ENCODE peak calls at places on chromosomes 1 and 21, in eight cellular contexts. J, T, I, P, C, R, N and F are unnamed samples.

GRCh38 chr1:35463232-35463631 is 94.0 kb downstream of the KIAA0319L start:
- DNase-seq in J (no peak), T (no peak), I (no peak), P (no peak), C (no peak), R (no peak), N (no peak), F (no peak)

GRCh38 chr1:7223334-7224080 is 438.3 kb downstream of the CAMTA1 start:
- DNase-seq in J (peak), T (no peak), I (no peak), P (peak), C (no peak), R (no peak), N (no peak), F (no peak)

GRCh38 chr1:78079580-78079979 is 33.8 kb downstream of the GIPC2 start:
- DNase-seq in J (no peak), T (no peak), I (no peak), P (no peak), C (no peak), R (no peak), N (no peak), F (no peak)

GRCh38 chr1:82801151-82801550 is 1000.4 kb downstream of the ADGRL2 start:
- DNase-seq in J (no peak), T (no peak), I (no peak), P (no peak), C (no peak), R (no peak), N (no peak), F (no peak)

GRCh38 chr1:42793824-42794223 is 9.0 kb downstream of the TMEM269 start:
- DNase-seq in J (no peak), T (no peak), I (no peak), P (no peak), C (no peak), R (no peak), N (no peak), F (no peak)

GRCh38 chr1:110464340-110464739 is 13.4 kb downstream of the PROK1 start:
- DNase-seq in J (no peak), T (no peak), I (no peak), P (peak), C (no peak), R (no peak), N (no peak), F (no peak)

GRCh38 chr1:201916649-201917249 is 28.1 kb downstream of the SHISA4 start:
- DNase-seq in J (peak), T (peak), I (no peak), P (peak), C (peak), R (peak), N (peak), F (no peak)

GRCh38 chr1:57794078-57794477 is 370.2 kb upstream of the DAB1 start:
- DNase-seq in J (no peak), T (no peak), I (no peak), P (no peak), C (no peak), R (no peak), N (no peak), F (no peak)

GRCh38 chr1:30679201-30679975 is 44.0 kb downstream of the MATN1 start:
- DNase-seq in J (no peak), T (no peak), I (no peak), P (no peak), C (no peak), R (no peak), N (peak), F (no peak)

GRCh38 chr1:155137129-155137528 is 1.5 kb downstream of the SLC50A1 start:
- DNase-seq in J (no peak), T (no peak), I (no peak), P (no peak), C (no peak), R (no peak), N (no peak), F (no peak)

GRCh38 chr1:25675729-25676476 is 59.3 kb downstream of the MAN1C1 start:
- DNase-seq in J (no peak), T (no peak), I (peak), P (no peak), C (no peak), R (no peak), N (no peak), F (no peak)

GRCh38 chr21:17644186-17644585 is 31.5 kb upstream of the BTG3 start:
- DNase-seq in J (no peak), T (no peak), I (no peak), P (no peak), C (no peak), R (no peak), N (no peak), F (no peak)

GRCh38 chr21:44531606-44532128 is 8.3 kb downstream of the KRTAP10-1 start:
- DNase-seq in J (no peak), T (peak), I (no peak), P (no peak), C (peak), R (no peak), N (peak), F (peak)

GRCh38 chr1:116411784-116412479 is 38.9 kb downstream of the ATP1A1 start:
- DNase-seq in J (peak), T (no peak), I (no peak), P (no peak), C (no peak), R (no peak), N (no peak), F (no peak)

GRCh38 chr1:116407033-116407432 is 34.0 kb downstream of the ATP1A1 start:
- DNase-seq in J (no peak), T (no peak), I (no peak), P (no peak), C (no peak), R (no peak), N (no peak), F (no peak)

GRCh38 chr1:116409751-116410182 is 36.7 kb downstream of the ATP1A1 start:
- DNase-seq in J (no peak), T (no peak), I (no peak), P (no peak), C (no peak), R (peak), N (no peak), F (no peak)

GRCh38 chr1:116408193-116408592 is 35.1 kb downstream of the ATP1A1 start:
- DNase-seq in J (no peak), T (no peak), I (no peak), P (no peak), C (no peak), R (no peak), N (no peak), F (no peak)

GRCh38 chr1:116408803-116409720 is 36.0 kb downstream of the ATP1A1 start:
- DNase-seq in J (no peak), T (no peak), I (no peak), P (no peak), C (no peak), R (peak), N (no peak), F (no peak)
- H3K27ac ChIP-seq in J (no peak), T (peak), I (no peak), P (no peak), C (no peak), R (peak), N (no peak), F (no peak)

DNA sequence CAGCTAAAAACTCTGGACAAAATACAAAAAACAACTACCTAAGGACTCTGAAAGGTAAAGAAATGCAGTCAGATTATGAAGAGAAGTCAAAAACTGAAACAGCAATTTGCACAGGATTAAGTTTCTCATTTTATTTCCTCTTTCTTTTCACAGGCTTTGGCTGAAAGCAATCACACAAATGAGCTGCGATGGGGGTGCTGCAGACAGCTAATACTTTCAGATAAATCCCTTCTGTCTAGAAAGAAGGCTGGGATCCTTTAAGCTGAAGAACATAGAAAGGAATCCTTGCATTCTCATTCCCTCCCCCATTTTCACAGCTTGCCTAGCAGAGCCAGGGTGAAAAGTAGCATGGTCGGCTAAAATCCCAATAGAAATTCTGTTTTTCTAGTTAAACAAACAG is 32.0 kb upstream of the PRDX6 start:
- DNase-seq in J (no peak), T (no peak), I (no peak), P (no peak), C (no peak), R (no peak), N (no peak), F (no peak)
- H3K27ac ChIP-seq in J (no peak), T (no peak), I (peak), P (no peak), C (no peak), R (no peak), N (no peak), F (no peak)

DNA sequence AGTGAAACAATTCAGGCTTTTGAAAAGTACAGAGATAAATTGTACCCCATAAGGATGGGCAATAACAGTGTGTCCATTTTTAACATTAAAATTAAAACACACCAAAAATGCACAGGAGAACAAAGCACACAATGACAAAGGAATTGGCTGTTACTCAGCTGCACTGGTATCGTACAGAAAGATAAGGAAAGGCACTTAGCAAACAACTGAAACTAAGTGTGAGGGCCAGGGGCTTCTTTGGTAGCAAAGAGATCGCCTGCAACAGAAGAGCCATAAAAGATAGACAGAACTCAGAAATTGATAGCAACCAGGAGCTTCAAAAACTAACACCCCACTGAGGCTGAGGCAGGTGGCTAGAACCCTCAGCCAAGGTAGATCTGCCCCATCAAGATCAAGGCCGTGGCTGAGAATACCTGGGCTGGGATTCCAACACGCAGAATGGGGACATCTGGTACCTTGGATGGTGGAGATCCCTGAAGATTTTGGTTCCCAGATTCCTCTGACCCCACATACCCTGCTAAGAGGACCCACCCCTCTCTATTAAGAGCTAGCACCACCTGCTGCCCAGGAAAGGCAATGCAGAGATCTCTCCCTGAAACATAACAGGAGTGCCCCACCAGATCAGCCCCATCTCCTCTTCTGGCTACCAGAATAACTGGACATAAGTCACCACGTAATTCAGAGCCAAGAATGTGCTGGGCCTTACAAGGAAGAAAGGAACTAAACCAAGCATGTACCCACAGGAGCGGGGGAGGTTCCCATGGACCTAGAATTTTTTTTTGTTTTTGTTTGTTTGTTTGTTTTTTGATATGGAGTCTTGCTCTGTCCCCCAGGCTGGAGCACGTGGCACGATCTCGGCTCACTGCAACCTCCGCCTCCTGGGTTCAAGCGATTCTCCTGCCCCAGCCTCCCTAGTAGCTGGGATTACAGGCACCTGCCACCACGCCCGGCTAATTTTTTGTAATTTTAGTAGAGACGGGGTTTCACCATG is 16.2 kb downstream of the PLEKHO1 start:
- DNase-seq in J (peak), T (peak), I (peak), P (peak), C (no peak), R (peak), N (peak), F (no peak)
- H3K27ac ChIP-seq in J (no peak), T (peak), I (no peak), P (no peak), C (peak), R (peak), N (peak), F (no peak)

GRCh38 chr1:167447521-167448136 is 70.7 kb downstream of the CD247 start:
- DNase-seq in J (no peak), T (no peak), I (peak), P (peak), C (peak), R (peak), N (no peak), F (peak)
- H3K27ac ChIP-seq in J (no peak), T (no peak), I (peak), P (peak), C (peak), R (no peak), N (no peak), F (no peak)

DNA sequence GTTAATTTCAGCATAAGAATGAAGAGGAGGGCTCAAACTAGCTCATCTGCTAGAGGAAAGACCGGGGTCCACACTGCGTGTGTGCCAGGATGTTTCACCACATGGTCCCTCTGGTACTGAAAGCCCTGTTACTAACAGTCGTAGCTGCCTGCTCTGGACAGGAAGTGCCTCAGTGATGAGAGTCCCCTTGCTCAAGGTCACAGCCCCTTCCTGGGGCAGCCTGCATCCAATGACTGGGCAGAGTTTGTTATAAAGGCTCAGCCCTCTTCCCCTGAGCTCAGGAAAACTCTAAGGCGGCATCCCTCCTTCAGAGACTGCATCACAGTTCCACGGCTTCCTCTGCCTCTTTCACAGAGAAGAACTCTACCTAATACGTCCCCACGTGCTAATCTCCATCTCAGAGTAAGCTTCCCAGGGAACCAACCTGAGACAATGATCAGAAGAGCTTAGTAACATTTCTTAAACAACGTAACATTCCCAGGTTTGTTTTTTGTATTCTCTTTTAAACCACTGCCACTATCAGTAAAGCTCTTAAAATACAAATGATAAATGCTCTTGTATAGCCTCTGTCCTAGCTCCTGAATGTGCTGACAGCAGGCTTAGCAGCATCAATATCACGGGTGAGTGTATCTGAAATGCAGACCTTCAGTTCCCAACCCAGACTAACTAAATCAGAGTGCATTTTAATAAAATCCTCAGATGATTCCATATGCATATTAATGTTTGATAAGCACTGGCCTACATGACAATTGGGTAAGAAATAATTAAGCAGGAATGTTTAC is 38.0 kb upstream of the ATP1A1 start:
- DNase-seq in J (no peak), T (no peak), I (no peak), P (no peak), C (no peak), R (no peak), N (no peak), F (no peak)
- H3K27ac ChIP-seq in J (no peak), T (no peak), I (no peak), P (no peak), C (no peak), R (no peak), N (no peak), F (no peak)

GRCh38 chr1:206951318-206952105 is 5.2 kb upstream of the PIGR start:
- DNase-seq in J (no peak), T (no peak), I (no peak), P (peak), C (no peak), R (no peak), N (no peak), F (no peak)
- H3K27ac ChIP-seq in J (no peak), T (no peak), I (no peak), P (peak), C (no peak), R (no peak), N (no peak), F (peak)

DNA sequence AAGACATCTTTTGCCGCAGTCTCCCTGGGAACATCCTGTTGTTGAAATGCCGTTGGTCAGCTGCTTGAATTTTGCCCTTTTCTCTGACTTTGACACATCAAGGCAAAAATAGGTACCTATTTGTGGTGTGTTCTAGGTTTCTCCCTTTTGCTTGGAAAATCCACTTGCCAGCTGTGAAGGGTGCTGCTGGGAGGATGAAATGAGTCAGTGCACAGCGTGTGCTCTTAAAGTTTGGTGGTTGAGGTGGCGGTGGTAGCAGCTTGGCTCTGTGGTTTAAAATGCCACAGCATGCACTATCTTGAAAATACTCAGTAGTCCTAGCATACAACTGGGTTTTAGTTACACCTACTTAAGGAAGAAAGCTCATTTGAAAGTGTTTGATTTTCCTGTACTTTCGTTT is 183.8 kb downstream of the DHRS3 start:
- DNase-seq in J (peak), T (no peak), I (no peak), P (peak), C (no peak), R (peak), N (no peak), F (no peak)
- H3K27ac ChIP-seq in J (peak), T (peak), I (peak), P (peak), C (peak), R (peak), N (peak), F (peak)

GRCh38 chr1:222817529-222817928 is 2.7 kb downstream of the DISP1 start:
- DNase-seq in J (peak), T (no peak), I (no peak), P (peak), C (no peak), R (no peak), N (peak), F (no peak)

GRCh38 chr1:222813866-222814535 is 838 bp upstream of the DISP1 start:
- DNase-seq in J (peak), T (no peak), I (no peak), P (no peak), C (no peak), R (no peak), N (no peak), F (no peak)

GRCh38 chr1:222814536-222815366 is at the start of gene DISP1:
- DNase-seq in J (peak), T (peak), I (peak), P (peak), C (peak), R (peak), N (peak), F (peak)

GRCh38 chr1:222815367-222815765 is 527 bp downstream of the DISP1 start:
- DNase-seq in J (peak), T (no peak), I (peak), P (peak), C (no peak), R (peak), N (peak), F (no peak)

GRCh38 chr1:222811671-222812070 is 3.2 kb upstream of the DISP1 start:
- DNase-seq in J (no peak), T (no peak), I (no peak), P (no peak), C (no peak), R (no peak), N (no peak), F (no peak)
- H3K27ac ChIP-seq in J (no peak), T (no peak), I (no peak), P (no peak), C (no peak), R (no peak), N (no peak), F (no peak)